ENCODE peak calls at places on chromosome 22, in seven cellular contexts. Z is mucosa of descending colon; Y is BJ; G is esophagus muscularis mucosa; C is CD4-positive, alpha-beta T cell; D is Calu3; K is cardiac muscle cell. U is an unnamed sample.

GRCh38 chr22:32855023-32855756 is 53.7 kb downstream of the TIMP3 start:
- DNase-seq in D (no peak), K (no peak), G (no peak), Z (no peak), C (no peak), Y (no peak), U (no peak)

GRCh38 chr22:42228480-42228879 is 42.0 kb downstream of the TCF20 start:
- DNase-seq in Z (no peak), K (no peak), C (no peak), G (no peak), Y (no peak), D (no peak), U (no peak)

GRCh38 chr22:31853736-31854500 is 90.4 kb upstream of the YWHAH start:
- DNase-seq in C (no peak), G (no peak), Y (no peak), D (no peak), K (no peak), Z (no peak), U (no peak)

GRCh38 chr22:24982301-24983056 is 30.0 kb downstream of the KIAA1671 start:
- DNase-seq in C (no peak), K (no peak), Y (no peak), D (no peak), G (no peak), Z (no peak), U (no peak)

GRCh38 chr22:33923660-33924246 is 3.5 kb upstream of the LARGE1 start:
- DNase-seq in D (peak; percentile 67), Z (no peak), C (no peak), Y (no peak), K (peak; percentile 90), G (no peak), U (peak; percentile 60)

GRCh38 chr22:43018615-43019014 is 3.7 kb upstream of the PACSIN2 start:
- DNase-seq in D (no peak), Z (no peak), Y (no peak), C (no peak), K (no peak), G (no peak), U (no peak)

GRCh38 chr22:17366830-17367229 is 2.4 kb upstream of the CECR2 start:
- DNase-seq in K (peak; percentile 69), C (no peak), D (peak; percentile 31), Z (no peak), G (no peak), Y (no peak), U (peak; percentile 65)

GRCh38 chr22:17562906-17563870 is at the start of gene SLC25A18:
- DNase-seq in D (no peak), K (peak; percentile 39), C (no peak), G (no peak), Y (no peak), Z (no peak), U (no peak)

GRCh38 chr22:32018056-32018455 is 25.0 kb upstream of the SLC5A1 start:
- DNase-seq in Y (no peak), K (no peak), C (no peak), Z (no peak), G (no peak), D (no peak), U (no peak)

GRCh38 chr22:27800250-27801131 is 1.1 kb downstream of the MN1 start:
- DNase-seq in K (peak; percentile 55), D (peak; percentile 9), G (no peak), Z (no peak), C (no peak), Y (no peak), U (peak; percentile 20)

GRCh38 chr22:27799334-27800249 is 2.0 kb downstream of the MN1 start:
- DNase-seq in Z (no peak), G (no peak), K (peak; percentile 62), C (no peak), Y (no peak), D (no peak), U (peak; percentile 38)

GRCh38 chr22:27802389-27803079 is 978 bp upstream of the MN1 start:
- DNase-seq in K (no peak), Z (no peak), Y (no peak), D (no peak), G (no peak), C (no peak), U (no peak)

GRCh38 chr22:27801616-27802388 is at the start of gene MN1:
- DNase-seq in C (peak; percentile 19), D (peak; percentile 54), G (no peak), K (peak; percentile 77), Y (no peak), Z (no peak), U (peak; percentile 66)

DNA sequence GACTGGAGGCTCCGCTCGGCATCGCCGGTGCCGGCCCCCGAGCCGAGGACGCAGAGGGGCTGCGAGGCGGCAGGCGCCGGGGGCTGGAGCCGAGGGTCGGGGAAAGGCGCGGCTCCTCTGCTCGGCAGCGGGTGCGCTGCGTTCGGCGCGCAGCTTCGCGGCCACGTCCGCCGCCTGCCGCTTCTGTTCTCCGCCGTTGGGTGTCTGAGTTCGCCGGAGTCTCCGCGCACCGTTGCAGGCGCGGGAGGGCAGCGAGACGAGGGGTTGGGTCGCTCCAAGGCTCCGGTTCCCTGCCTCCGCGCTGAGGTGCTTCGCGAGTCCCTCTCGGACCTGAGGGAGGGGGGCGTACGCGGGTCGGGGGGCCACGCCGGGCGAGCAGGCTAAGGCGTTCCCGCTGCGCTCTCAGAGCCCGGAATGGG is 350 bp downstream of the MN1 start:
- DNase-seq in K (peak; percentile 70), Z (peak; percentile 55), Y (no peak), C (no peak), G (no peak), D (peak; percentile 51), U (peak; percentile 51)
- TF ChIP-seq CTCF in K (peak; percentile 9), Z (no peak), Y (peak; percentile 4), C (no peak), G (peak; percentile 14), D (no peak), U (no peak)

GRCh38 chr22:22955276-22955798 is 67.7 kb downstream of the IGLL5 start:
- DNase-seq in D (no peak), C (no peak), K (no peak), Z (no peak), Y (no peak), G (no peak), U (no peak)

GRCh38 chr22:22958621-22959020 is 71.0 kb downstream of the IGLL5 start:
- DNase-seq in K (no peak), Y (no peak), G (no peak), D (no peak), Z (no peak), C (no peak), U (no peak)

GRCh38 chr22:22953796-22954195 is 66.2 kb downstream of the IGLL5 start:
- DNase-seq in Z (no peak), K (no peak), C (no peak), G (no peak), Y (no peak), D (no peak), U (no peak)

GRCh38 chr22:22957090-22957489 is 69.5 kb downstream of the IGLL5 start:
- DNase-seq in D (no peak), Y (no peak), G (peak; percentile 64), C (no peak), K (no peak), Z (no peak), U (no peak)

DNA sequence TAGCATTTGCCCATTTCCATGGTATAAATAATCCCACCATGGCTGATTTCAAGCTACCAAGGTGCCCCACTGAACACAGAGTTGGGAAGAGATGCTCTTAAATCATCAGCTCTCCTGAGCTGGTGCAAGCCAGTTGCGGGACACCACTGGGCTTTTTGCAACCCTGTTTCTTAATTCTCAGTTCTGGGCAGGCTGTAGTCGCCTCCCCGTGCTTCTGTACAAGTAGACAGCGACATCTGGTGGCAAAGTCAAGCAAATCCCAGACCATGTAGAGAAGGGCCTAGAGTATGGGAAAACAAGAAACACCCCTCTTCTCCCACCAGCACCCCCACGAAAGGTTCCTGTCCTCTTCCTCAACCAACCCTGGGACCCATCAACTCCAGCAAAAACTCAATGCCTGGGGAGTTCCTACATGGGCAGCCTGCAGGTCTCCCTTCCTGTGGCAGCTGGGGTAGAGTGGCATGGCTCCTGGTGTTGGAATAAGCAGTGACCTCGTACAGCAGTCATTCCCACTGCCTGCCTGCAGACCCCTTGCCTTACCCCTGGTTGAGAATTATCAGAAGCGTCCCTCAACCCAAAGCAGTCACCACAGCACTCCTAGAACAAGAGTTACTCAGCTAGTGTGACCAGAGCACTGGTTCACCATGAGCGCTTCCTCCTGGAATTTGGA is 68.4 kb downstream of the IGLL5 start:
- DNase-seq in K (peak; percentile 66), G (peak; percentile 93), C (peak; percentile 44), Z (no peak), Y (no peak), D (peak; percentile 69), U (peak; percentile 69)
- TF ChIP-seq CTCF in K (peak; percentile 89), G (peak; percentile 78), C (peak; percentile 77), Z (peak; percentile 55), Y (peak; percentile 80), D (peak; percentile 88), U (peak; percentile 88)

GRCh38 chr22:38302906-38303305 is 14.3 kb downstream of the CSNK1E start:
- DNase-seq in C (no peak), G (no peak), Z (no peak), Y (no peak), D (no peak), K (no peak), U (no peak)

GRCh38 chr22:38300197-38300945 is 16.9 kb downstream of the CSNK1E start:
- DNase-seq in Y (no peak), Z (no peak), G (no peak), C (no peak), K (no peak), D (no peak), U (no peak)

GRCh38 chr22:38305481-38306448 is 11.5 kb downstream of the CSNK1E start:
- DNase-seq in G (no peak), Y (no peak), C (no peak), Z (no peak), D (peak; percentile 47), K (no peak), U (no peak)

GRCh38 chr22:38303974-38304373 is 13.3 kb downstream of the CSNK1E start:
- DNase-seq in C (no peak), G (no peak), Z (no peak), Y (no peak), K (no peak), D (no peak), U (no peak)

DNA sequence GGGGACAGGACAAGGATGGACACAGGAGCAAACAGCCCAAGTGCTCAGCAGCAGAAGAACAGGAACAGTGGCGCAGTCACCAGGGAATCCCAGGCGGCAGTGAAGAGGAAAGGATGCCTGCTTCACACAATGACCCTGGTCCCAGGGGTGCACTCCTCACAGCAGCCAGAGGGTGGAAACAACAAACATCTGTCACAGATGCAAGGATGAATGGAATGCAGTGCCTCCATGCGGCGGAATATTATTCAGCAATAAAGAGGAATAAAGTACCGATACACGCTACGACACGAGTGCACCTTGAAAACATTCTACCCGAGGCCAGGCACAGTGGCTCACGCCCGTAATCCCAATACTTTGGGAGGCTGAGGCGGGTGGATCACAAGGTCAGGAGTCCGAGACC is 12.7 kb downstream of the CSNK1E start:
- DNase-seq in K (no peak), C (no peak), Y (no peak), D (no peak), G (no peak), Z (no peak), U (no peak)
- TF ChIP-seq CTCF in K (no peak), C (no peak), Y (no peak), D (no peak), G (peak; percentile 24), Z (no peak), U (peak; percentile 26)

DNA sequence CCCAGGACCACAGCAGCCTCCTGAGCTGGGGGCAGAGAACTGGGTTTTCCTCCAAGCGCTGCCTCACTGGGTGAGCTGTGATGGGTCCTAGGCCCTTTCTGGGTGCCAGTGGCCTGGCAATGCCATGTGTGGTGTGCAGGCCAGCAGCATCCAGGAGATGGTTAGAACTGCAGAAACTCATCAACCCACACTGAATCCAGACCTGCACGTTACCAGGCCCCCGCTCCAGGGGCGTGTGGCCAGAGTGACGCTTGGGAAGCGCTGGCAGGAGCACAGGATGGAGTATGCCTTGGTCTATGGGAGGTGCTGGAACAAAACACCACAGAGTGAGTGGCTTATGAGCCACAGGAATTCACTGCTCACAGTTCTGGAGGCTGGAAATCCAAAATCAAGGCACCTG is 97.0 kb downstream of the MN1 start:
- DNase-seq in D (no peak), K (no peak), Y (no peak), C (no peak), Z (no peak), G (no peak), U (no peak)
- TF ChIP-seq CTCF in D (no peak), K (no peak), Y (no peak), C (no peak), Z (no peak), G (no peak), U (no peak)